ENCODE peak calls at places on chromosome 11, in six cellular contexts. A is cortex of kidney; Y is RPMI8226; W is Calu3; K is activated CD8-positive, alpha-beta T cell treated with anti-CD3 and anti-CD28 coated beads for 36 hours; E is kidney tubule cell. F is an unnamed sample.

GRCh38 chr11:122183933-122184332 is 67.9 kb upstream of the BLID start:
- DNase-seq in A (no peak), Y (no peak), W (no peak), K (no peak), E (no peak), F (no peak)

GRCh38 chr11:8392166-8392565 is 128.5 kb upstream of the LMO1 start:
- DNase-seq in A (no peak), Y (no peak), W (no peak), K (no peak), E (no peak), F (no peak)

GRCh38 chr11:72259490-72259889 is 15.5 kb upstream of the PHOX2A start:
- DNase-seq in A (no peak), Y (no peak), W (no peak), K (no peak), E (no peak), F (no peak)

GRCh38 chr11:110948112-110948511 is 235.9 kb upstream of the ARHGAP20 start:
- DNase-seq in A (no peak), Y (no peak), W (no peak), K (no peak), E (no peak), F (no peak)

GRCh38 chr11:47254381-47254780 is 3.4 kb upstream of the NR1H3 start:
- DNase-seq in A (no peak), Y (no peak), W (no peak), K (no peak), E (no peak), F (no peak)

GRCh38 chr11:32893091-32893946 is 708 bp downstream of the QSER1 start:
- DNase-seq in A (no peak), Y (peak; percentile 53), W (peak; percentile 70), K (peak; percentile 70), E (peak; percentile 52), F (no peak)

GRCh38 chr11:118615996-118616395 is 8.6 kb downstream of the PHLDB1 start:
- DNase-seq in A (no peak), Y (no peak), W (no peak), K (no peak), E (no peak), F (no peak)

GRCh38 chr11:8038393-8038792 is 42.6 kb upstream of the TUB start:
- DNase-seq in A (no peak), Y (no peak), W (no peak), K (no peak), E (no peak), F (no peak)

GRCh38 chr11:82818399-82819043 is 81.7 kb downstream of the PRCP start:
- DNase-seq in A (no peak), Y (no peak), W (no peak), K (no peak), E (no peak), F (no peak)

GRCh38 chr11:1226981-1227550 is 4.2 kb downstream of the MUC5B start:
- DNase-seq in A (no peak), Y (no peak), W (no peak), K (no peak), E (no peak), F (no peak)

GRCh38 chr11:88421530-88421929 is 84.0 kb upstream of the CTSC start:
- DNase-seq in A (no peak), Y (peak; percentile 35), W (peak; percentile 18), K (peak; percentile 76), E (no peak), F (no peak)

GRCh38 chr11:18703001-18703763 is 4.6 kb downstream of the TMEM86A start:
- DNase-seq in A (no peak), Y (no peak), W (no peak), K (no peak), E (no peak), F (no peak)

GRCh38 chr11:12248330-12248729 is 129.0 kb upstream of the PARVA start:
- DNase-seq in A (no peak), Y (peak; percentile 50), W (peak; percentile 94), K (no peak), E (peak; percentile 35), F (no peak)

F was measured in RCC 7860.